ENCODE peak calls at places on chromosome 17, in six cellular contexts. R is H1, M is fibroblast of lung, E is stomach, K is PC-3, C is kidney. D is an unnamed sample.
A peak's percentile ranks its signal among the peaks of the same experiment; 100 is the strongest.

GRCh38 chr17:40266882-40267281 is 20.8 kb upstream of the CDC6 start:
- DNase-seq in R (no peak), M (no peak), E (no peak), K (no peak), C (no peak), D (no peak)

GRCh38 chr17:45160505-45161287 is 979 bp upstream of the HEXIM2 start:
- DNase-seq in R (peak; percentile 88), M (peak; percentile 72), E (peak; percentile 58), K (peak; percentile 61), C (peak; percentile 94), D (no peak)

GRCh38 chr17:6425407-6425806 is 9.5 kb downstream of the AIPL1 start:
- DNase-seq in R (no peak), M (no peak), E (no peak), K (no peak), C (no peak), D (no peak)

GRCh38 chr17:17079761-17080160 is 37.5 kb downstream of the MPRIP start:
- DNase-seq in R (no peak), M (no peak), E (no peak), K (no peak), C (peak; percentile 54), D (no peak)

GRCh38 chr17:36055921-36056320 is 8.2 kb upstream of the CCL18 start:
- DNase-seq in R (no peak), M (no peak), E (no peak), K (no peak), C (no peak), D (no peak)

GRCh38 chr17:13561606-13562270 is 40.0 kb downstream of the HS3ST3A1 start:
- DNase-seq in R (no peak), M (peak; percentile 98), E (no peak), K (no peak), C (no peak), D (no peak)

GRCh38 chr17:57586099-57586702 is 158.9 kb downstream of the CCDC182 start:
- DNase-seq in R (no peak), M (no peak), E (no peak), K (no peak), C (peak; percentile 2), D (no peak)

GRCh38 chr17:46942441-46943217 is 19.7 kb downstream of the GOSR2 start:
- DNase-seq in R (peak; percentile 91), M (peak; percentile 56), E (peak; percentile 74), K (peak; percentile 82), C (peak; percentile 83), D (no peak)

GRCh38 chr17:46782250-46782953 is 36.1 kb downstream of the WNT3 start:
- DNase-seq in R (peak; percentile 69), M (no peak), E (peak; percentile 65), K (peak; percentile 84), C (no peak), D (no peak)

GRCh38 chr17:34412965-34413441 is 50.0 kb upstream of the CCL1 start:
- DNase-seq in R (no peak), M (peak; percentile 1), E (no peak), K (no peak), C (no peak), D (no peak)

GRCh38 chr17:68587847-68588246 is 13.3 kb downstream of the FAM20A start:
- DNase-seq in R (no peak), M (no peak), E (no peak), K (no peak), C (no peak), D (no peak)

GRCh38 chr17:41060052-41060604 is at the start of gene KRTAP2-3:
- DNase-seq in R (no peak), M (peak; percentile 99), E (no peak), K (peak; percentile 86), C (no peak), D (no peak)

GRCh38 chr17:17044846-17045561 is 2.7 kb downstream of the MPRIP start:
- DNase-seq in R (no peak), M (peak; percentile 85), E (peak; percentile 26), K (peak; percentile 79), C (peak; percentile 80), D (no peak)

GRCh38 chr17:15134363-15134762 is 130.8 kb downstream of the PMP22 start:
- DNase-seq in R (no peak), M (no peak), E (no peak), K (no peak), C (no peak), D (no peak)

GRCh38 chr17:6589266-6589946 is 33.1 kb upstream of the PITPNM3 start:
- DNase-seq in R (no peak), M (no peak), E (no peak), K (no peak), C (no peak), D (no peak)

GRCh38 chr17:51921500-51921899 is 237.0 kb downstream of the CA10 start:
- DNase-seq in R (no peak), M (no peak), E (no peak), K (no peak), C (no peak), D (no peak)

GRCh38 chr17:82114872-82115271 is 16.8 kb upstream of the FASN start:
- DNase-seq in R (no peak), M (no peak), E (no peak), K (no peak), C (no peak), D (no peak)

GRCh38 chr17:77317091-77317519 is 176.3 kb downstream of the SEC14L1 start:
- DNase-seq in R (no peak), M (peak; percentile 36), E (no peak), K (no peak), C (peak; percentile 52), D (no peak)

GRCh38 chr17:78442648-78443128 is 64.2 kb downstream of the PGS1 start:
- DNase-seq in R (no peak), M (no peak), E (peak; percentile 48), K (no peak), C (peak; percentile 89), D (no peak)

GRCh38 chr17:55294042-55294751 is 29.4 kb downstream of the HLF start:
- DNase-seq in R (no peak), M (no peak), E (no peak), K (no peak), C (no peak), D (no peak)

GRCh38 chr17:33689725-33690124 is 396.6 kb upstream of the ASIC2 start:
- DNase-seq in R (no peak), M (no peak), E (no peak), K (peak; percentile 2), C (no peak), D (no peak)

GRCh38 chr17:63838586-63839184 is 3.8 kb downstream of the SMARCD2 start:
- DNase-seq in R (no peak), M (no peak), E (peak; percentile 94), K (peak; percentile 75), C (peak; percentile 97), D (no peak)

GRCh38 chr17:420479-421175 is 68.0 kb upstream of the RPH3AL start:
- DNase-seq in R (no peak), M (no peak), E (no peak), K (no peak), C (no peak), D (no peak)

GRCh38 chr17:41578538-41578937 is 6.7 kb upstream of the KRT9 start:
- DNase-seq in R (no peak), M (no peak), E (no peak), K (no peak), C (no peak), D (no peak)

GRCh38 chr17:81869221-81870154 is 1.6 kb downstream of the ARHGDIA start:
- DNase-seq in R (peak; percentile 90), M (peak; percentile 33), E (peak; percentile 33), K (peak; percentile 39), C (peak; percentile 86), D (peak; percentile 87)

GRCh38 chr17:2635675-2636074 is 42.2 kb downstream of the PAFAH1B1 start:
- DNase-seq in R (no peak), M (no peak), E (no peak), K (no peak), C (no peak), D (no peak)

GRCh38 chr17:2635241-2635640 is 41.8 kb downstream of the PAFAH1B1 start:
- DNase-seq in R (no peak), M (no peak), E (no peak), K (no peak), C (no peak), D (no peak)

GRCh38 chr17:2634361-2634960 is 41.0 kb downstream of the PAFAH1B1 start:
- DNase-seq in R (no peak), M (peak; percentile 92), E (peak; percentile 38), K (peak; percentile 88), C (no peak), D (no peak)

GRCh38 chr17:2637422-2637821 is 44.0 kb downstream of the PAFAH1B1 start:
- DNase-seq in R (no peak), M (no peak), E (no peak), K (no peak), C (no peak), D (no peak)

GRCh38 chr17:2636169-2636930 is 42.9 kb downstream of the PAFAH1B1 start:
- DNase-seq in R (no peak), M (no peak), E (no peak), K (no peak), C (no peak), D (no peak)
- H3K27ac ChIP-seq in R (no peak overlapping the region), M (no peak overlapping the region), E (no peak overlapping the region), K (no peak overlapping the region), C (no peak overlapping the region), D (no peak overlapping the region)

GRCh38 chr17:18225562-18226283 is at the start of gene LLGL1:
- DNase-seq in R (peak; percentile 61), M (peak; percentile 10), E (no peak), K (no peak), C (peak; percentile 89), D (no peak)

GRCh38 chr17:18229254-18229653 is 3.8 kb downstream of the LLGL1 start:
- DNase-seq in R (no peak), M (no peak), E (no peak), K (no peak), C (no peak), D (no peak)

GRCh38 chr17:18226284-18226945 is 980 bp downstream of the LLGL1 start:
- DNase-seq in R (no peak), M (peak; percentile 11), E (no peak), K (no peak), C (no peak), D (no peak)

GRCh38 chr17:18228176-18228682 is 2.8 kb downstream of the LLGL1 start:
- DNase-seq in R (no peak), M (no peak), E (no peak), K (no peak), C (no peak), D (no peak)

DNA sequence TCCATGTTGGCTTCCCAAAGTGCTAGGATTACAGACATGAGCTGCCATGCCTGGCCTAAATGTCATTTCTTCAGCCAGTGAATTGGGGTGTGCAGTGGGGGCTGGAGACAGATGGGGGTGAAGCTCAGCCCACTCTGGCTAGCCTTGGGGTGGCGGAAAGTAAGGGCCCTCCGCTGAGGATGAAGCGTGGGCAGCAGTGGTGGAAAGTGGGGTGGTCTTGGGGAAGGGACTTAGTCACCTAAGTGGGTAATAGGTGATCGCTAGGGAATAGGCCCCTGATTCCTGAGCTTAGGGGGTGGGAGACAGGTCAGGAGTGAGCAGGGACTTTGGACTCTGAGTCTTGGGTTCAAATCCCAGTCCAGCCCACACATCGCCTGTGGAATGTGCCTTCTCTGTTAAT is 2.2 kb downstream of the LLGL1 start:
- DNase-seq in R (no peak), M (no peak), E (no peak), K (no peak), C (no peak), D (no peak)
- H3K9me3 ChIP-seq in R (no peaks in the 10 kb centered on the region), M (no peaks in the 10 kb centered on the region), E (no peaks in the 10 kb centered on the region), K (no peaks in the 10 kb centered on the region), C (no peaks in the 10 kb centered on the region), D (no peaks in the 10 kb centered on the region)

GRCh38 chr17:60231234-60231633 is 81.5 kb downstream of the CA4 start:
- DNase-seq in R (no peak), M (peak; percentile 20), E (no peak), K (peak; percentile 61), C (no peak), D (no peak)
- TF ChIP-seq CTCF in R (no peak), M (peak; percentile 58), E (no peak), K (peak; percentile 87), C (peak; percentile 29), D (no peak)

GRCh38 chr17:49730787-49731441 is 23.1 kb upstream of the SLC35B1 start:
- DNase-seq in R (no peak), M (no peak), E (no peak), K (no peak), C (no peak), D (no peak)
- H3K27ac ChIP-seq in R (no peak overlapping the region), M (no peak overlapping the region), E (peak overlapping the region; percentile 60), K (no peak overlapping the region), C (peak overlapping the region; percentile 39), D (peak overlapping the region; percentile 17)

D was measured in vagina.